ENCODE peak calls at places on chromosomes 7 and 10, in five cellular contexts. One of them, this sample, is unnamed.

GRCh38 chr10:103265712-103266329 is 11.1 kb upstream of the INA start:
- DNase-seq in lung: peak; percentile 56
- DNase-seq in upper lobe of right lung: peak; percentile 33
- DNase-seq in A549: peak; percentile 72
- DNase-seq in fibroblast of mammary gland: peak; percentile 76
- DNase-seq in this sample: peak; percentile 76

GRCh38 chr7:95628831-95629439 is 32.6 kb upstream of the PDK4 start:
- DNase-seq in A549: peak; percentile 95
- DNase-seq in upper lobe of right lung: no peak
- DNase-seq in fibroblast of mammary gland: peak; percentile 98
- DNase-seq in lung: no peak
- DNase-seq in this sample: no peak

GRCh38 chr10:57015187-57015586 is 654.1 kb upstream of the ZWINT start:
- DNase-seq in A549: no peak
- DNase-seq in lung: no peak
- DNase-seq in upper lobe of right lung: no peak
- DNase-seq in fibroblast of mammary gland: no peak
- DNase-seq in this sample: no peak

GRCh38 chr10:105024184-105024583 is 383.1 kb downstream of the SORCS3 start:
- DNase-seq in upper lobe of right lung: no peak
- DNase-seq in fibroblast of mammary gland: no peak
- DNase-seq in lung: no peak
- DNase-seq in A549: no peak
- DNase-seq in this sample: no peak

GRCh38 chr10:15518256-15518655 is 147.2 kb upstream of the FAM171A1 start:
- DNase-seq in A549: no peak
- DNase-seq in lung: no peak
- DNase-seq in upper lobe of right lung: no peak
- DNase-seq in fibroblast of mammary gland: peak; percentile 30
- DNase-seq in this sample: no peak

GRCh38 chr7:97024209-97025129 is at the start of gene DLX5:
- DNase-seq in A549: peak; percentile 24
- DNase-seq in upper lobe of right lung: no peak
- DNase-seq in lung: no peak
- DNase-seq in fibroblast of mammary gland: peak; percentile 41
- DNase-seq in this sample: peak; percentile 12

GRCh38 chr7:40133561-40134427 is 628 bp downstream of the MPLKIP start:
- DNase-seq in upper lobe of right lung: no peak
- DNase-seq in A549: no peak
- DNase-seq in fibroblast of mammary gland: peak; percentile 31
- DNase-seq in lung: no peak
- DNase-seq in this sample: peak; percentile 43

GRCh38 chr10:31759124-31759798 is 169.4 kb downstream of the ARHGAP12 start:
- DNase-seq in A549: peak; percentile 61
- DNase-seq in lung: peak; percentile 65
- DNase-seq in upper lobe of right lung: peak; percentile 71
- DNase-seq in fibroblast of mammary gland: peak; percentile 69
- DNase-seq in this sample: peak; percentile 67

GRCh38 chr7:111091623-111092370 is 870 bp downstream of the LRRN3 start:
- DNase-seq in fibroblast of mammary gland: no peak
- DNase-seq in lung: no peak
- DNase-seq in A549: no peak
- DNase-seq in upper lobe of right lung: no peak
- DNase-seq in this sample: no peak

GRCh38 chr10:73916761-73917470 is 6.0 kb downstream of the PLAU start:
- DNase-seq in upper lobe of right lung: no peak
- DNase-seq in lung: no peak
- DNase-seq in A549: no peak
- DNase-seq in fibroblast of mammary gland: no peak
- DNase-seq in this sample: no peak

GRCh38 chr10:10233256-10233655 is 784.4 kb upstream of the CELF2 start:
- DNase-seq in A549: no peak
- DNase-seq in lung: no peak
- DNase-seq in fibroblast of mammary gland: peak; percentile 7
- DNase-seq in upper lobe of right lung: no peak
- DNase-seq in this sample: no peak

GRCh38 chr7:109259151-109259550 is 689.5 kb downstream of the DNAJB9 start:
- DNase-seq in fibroblast of mammary gland: no peak
- DNase-seq in A549: no peak
- DNase-seq in upper lobe of right lung: no peak
- DNase-seq in lung: no peak
- DNase-seq in this sample: no peak

GRCh38 chr10:34817054-34817453 is 2.0 kb upstream of the PARD3 start:
- DNase-seq in fibroblast of mammary gland: no peak
- DNase-seq in upper lobe of right lung: no peak
- DNase-seq in lung: no peak
- DNase-seq in A549: no peak
- DNase-seq in this sample: no peak

GRCh38 chr10:34813626-34814227 is 1.4 kb downstream of the PARD3 start:
- DNase-seq in A549: peak; percentile 29
- DNase-seq in lung: no peak
- DNase-seq in upper lobe of right lung: no peak
- DNase-seq in fibroblast of mammary gland: peak; percentile 34
- DNase-seq in this sample: peak; percentile 14

GRCh38 chr10:34816067-34817002 is 1.2 kb upstream of the PARD3 start:
- DNase-seq in lung: no peak
- DNase-seq in fibroblast of mammary gland: peak; percentile 39
- DNase-seq in upper lobe of right lung: no peak
- DNase-seq in A549: peak; percentile 44
- DNase-seq in this sample: no peak

GRCh38 chr10:34814228-34815173 is 595 bp downstream of the PARD3 start:
- DNase-seq in upper lobe of right lung: peak; percentile 77
- DNase-seq in A549: peak; percentile 43
- DNase-seq in fibroblast of mammary gland: no peak
- DNase-seq in lung: no peak
- DNase-seq in this sample: peak; percentile 54

GRCh38 chr10:34815174-34816066 is at the start of gene PARD3:
- DNase-seq in upper lobe of right lung: peak; percentile 86
- DNase-seq in lung: peak; percentile 61
- DNase-seq in fibroblast of mammary gland: peak; percentile 38
- DNase-seq in A549: peak; percentile 71
- DNase-seq in this sample: peak; percentile 59
- TF ChIP-seq CTCF in upper lobe of right lung: no peak
- TF ChIP-seq CTCF in lung: no peak
- TF ChIP-seq CTCF in fibroblast of mammary gland: no peak
- TF ChIP-seq CTCF in A549: no peak
- TF ChIP-seq CTCF in this sample: no peak

DNA sequence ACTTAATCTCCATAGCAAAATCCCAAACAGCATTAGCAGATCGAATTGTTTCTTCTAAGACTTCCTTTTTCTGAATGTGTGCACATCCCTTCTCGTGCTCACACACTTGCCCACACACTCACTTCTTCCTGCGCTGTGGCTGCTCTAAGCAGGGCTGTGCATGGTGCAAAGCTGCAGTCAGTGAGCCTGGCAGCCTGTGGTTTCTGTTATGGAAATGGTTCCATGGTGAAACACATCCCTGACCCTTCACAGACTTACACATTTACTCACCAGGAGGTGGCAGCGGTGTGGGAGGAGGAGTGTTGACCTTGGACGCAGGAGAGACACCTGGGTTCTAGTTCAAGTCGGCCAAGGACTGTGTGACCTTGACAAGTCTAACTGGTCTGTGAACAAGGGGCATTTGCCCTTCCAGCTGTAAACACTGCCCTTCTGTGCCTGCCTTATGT is 24.9 kb downstream of the MTURN start:
- DNase-seq in A549: peak; percentile 31
- DNase-seq in fibroblast of mammary gland: peak; percentile 44
- DNase-seq in lung: no peak
- DNase-seq in upper lobe of right lung: peak; percentile 79
- DNase-seq in this sample: no peak
- TF ChIP-seq CTCF in A549: no peak
- TF ChIP-seq CTCF in fibroblast of mammary gland: peak; percentile 35
- TF ChIP-seq CTCF in lung: no peak
- TF ChIP-seq CTCF in upper lobe of right lung: no peak
- TF ChIP-seq CTCF in this sample: peak; percentile 19

GRCh38 chr7:26397786-26398435 is 106.2 kb downstream of the SNX10 start:
- DNase-seq in A549: peak; percentile 49
- DNase-seq in lung: peak; percentile 33
- DNase-seq in upper lobe of right lung: no peak
- DNase-seq in fibroblast of mammary gland: no peak
- DNase-seq in this sample: peak; percentile 32
- TF ChIP-seq CTCF in A549: no peak
- TF ChIP-seq CTCF in lung: no peak
- TF ChIP-seq CTCF in upper lobe of right lung: no peak
- TF ChIP-seq CTCF in fibroblast of mammary gland: no peak
- TF ChIP-seq CTCF in this sample: peak; percentile 32

GRCh38 chr10:6050801-6051445 is 11.2 kb downstream of the IL2RA start:
- DNase-seq in upper lobe of right lung: peak; percentile 75
- DNase-seq in lung: peak; percentile 54
- DNase-seq in A549: peak; percentile 33
- DNase-seq in fibroblast of mammary gland: peak; percentile 65
- DNase-seq in this sample: no peak
- TF ChIP-seq CTCF in upper lobe of right lung: peak; percentile 48
- TF ChIP-seq CTCF in lung: no peak
- TF ChIP-seq CTCF in A549: peak; percentile 42
- TF ChIP-seq CTCF in fibroblast of mammary gland: peak; percentile 25
- TF ChIP-seq CTCF in this sample: no peak

This sample was measured in progenitor cell of endocrine pancreas.